ENCODE peak calls at places on chromosome 19, in five cellular contexts. One of them, this sample, is unnamed.

GRCh38 chr19:17075860-17076538 is 422 bp downstream of the MYO9B start:
- DNase-seq in dermis microvascular lymphatic vessel endothelial cell: no peak
- DNase-seq in stimulated activated CD8-positive, alpha-beta memory T cell treated with anti-CD3 and anti-CD28 coated beads, Interleukin-4, amount 100 ng/mL, for 1 hour: peak; percentile 12
- DNase-seq in T-cell: peak; percentile 27
- DNase-seq in D341Med: no peak
- DNase-seq in this sample: no peak

GRCh38 chr19:16462757-16463250 is 9.0 kb downstream of the EPS15L1 start:
- DNase-seq in dermis microvascular lymphatic vessel endothelial cell: no peak
- DNase-seq in stimulated activated CD8-positive, alpha-beta memory T cell treated with anti-CD3 and anti-CD28 coated beads, Interleukin-4, amount 100 ng/mL, for 1 hour: no peak
- DNase-seq in T-cell: no peak
- DNase-seq in D341Med: no peak
- DNase-seq in this sample: no peak

GRCh38 chr19:42244452-42245220 is 2.2 kb upstream of the GSK3A start:
- DNase-seq in dermis microvascular lymphatic vessel endothelial cell: peak; percentile 87
- DNase-seq in stimulated activated CD8-positive, alpha-beta memory T cell treated with anti-CD3 and anti-CD28 coated beads, Interleukin-4, amount 100 ng/mL, for 1 hour: peak; percentile 85
- DNase-seq in T-cell: peak; percentile 92
- DNase-seq in D341Med: peak; percentile 85
- DNase-seq in this sample: peak; percentile 71

GRCh38 chr19:27676334-27676733 is 1536.6 kb downstream of the UQCRFS1 start:
- DNase-seq in dermis microvascular lymphatic vessel endothelial cell: no peak
- DNase-seq in stimulated activated CD8-positive, alpha-beta memory T cell treated with anti-CD3 and anti-CD28 coated beads, Interleukin-4, amount 100 ng/mL, for 1 hour: no peak
- DNase-seq in T-cell: no peak
- DNase-seq in D341Med: no peak
- DNase-seq in this sample: no peak

GRCh38 chr19:46142294-46142693 is 5.7 kb upstream of the IGFL2 start:
- DNase-seq in dermis microvascular lymphatic vessel endothelial cell: no peak
- DNase-seq in stimulated activated CD8-positive, alpha-beta memory T cell treated with anti-CD3 and anti-CD28 coated beads, Interleukin-4, amount 100 ng/mL, for 1 hour: no peak
- DNase-seq in T-cell: no peak
- DNase-seq in D341Med: no peak
- DNase-seq in this sample: no peak

GRCh38 chr19:1254081-1254527 is 5.7 kb downstream of the MIDN start:
- DNase-seq in dermis microvascular lymphatic vessel endothelial cell: no peak
- DNase-seq in stimulated activated CD8-positive, alpha-beta memory T cell treated with anti-CD3 and anti-CD28 coated beads, Interleukin-4, amount 100 ng/mL, for 1 hour: no peak
- DNase-seq in T-cell: no peak
- DNase-seq in D341Med: no peak
- DNase-seq in this sample: no peak

GRCh38 chr19:12090807-12091206 is 26.3 kb downstream of the ZNF844 start:
- DNase-seq in dermis microvascular lymphatic vessel endothelial cell: peak; percentile 14
- DNase-seq in stimulated activated CD8-positive, alpha-beta memory T cell treated with anti-CD3 and anti-CD28 coated beads, Interleukin-4, amount 100 ng/mL, for 1 hour: peak; percentile 28
- DNase-seq in T-cell: peak; percentile 32
- DNase-seq in D341Med: peak; percentile 82
- DNase-seq in this sample: no peak

GRCh38 chr19:6652214-6653094 is 17.5 kb downstream of the TNFSF14 start:
- DNase-seq in dermis microvascular lymphatic vessel endothelial cell: no peak
- DNase-seq in stimulated activated CD8-positive, alpha-beta memory T cell treated with anti-CD3 and anti-CD28 coated beads, Interleukin-4, amount 100 ng/mL, for 1 hour: no peak
- DNase-seq in T-cell: no peak
- DNase-seq in D341Med: no peak
- DNase-seq in this sample: no peak

GRCh38 chr19:54335979-54336892 is 2.7 kb downstream of the LILRA4 start:
- DNase-seq in dermis microvascular lymphatic vessel endothelial cell: no peak
- DNase-seq in stimulated activated CD8-positive, alpha-beta memory T cell treated with anti-CD3 and anti-CD28 coated beads, Interleukin-4, amount 100 ng/mL, for 1 hour: no peak
- DNase-seq in T-cell: no peak
- DNase-seq in D341Med: no peak
- DNase-seq in this sample: no peak

GRCh38 chr19:4097501-4097900 is 26.4 kb downstream of the MAP2K2 start:
- DNase-seq in dermis microvascular lymphatic vessel endothelial cell: no peak
- DNase-seq in stimulated activated CD8-positive, alpha-beta memory T cell treated with anti-CD3 and anti-CD28 coated beads, Interleukin-4, amount 100 ng/mL, for 1 hour: no peak
- DNase-seq in T-cell: no peak
- DNase-seq in D341Med: no peak
- DNase-seq in this sample: no peak

GRCh38 chr19:13850910-13851753 is 25.8 kb upstream of the NANOS3 start:
- DNase-seq in dermis microvascular lymphatic vessel endothelial cell: peak; percentile 75
- DNase-seq in stimulated activated CD8-positive, alpha-beta memory T cell treated with anti-CD3 and anti-CD28 coated beads, Interleukin-4, amount 100 ng/mL, for 1 hour: no peak
- DNase-seq in T-cell: no peak
- DNase-seq in D341Med: no peak
- DNase-seq in this sample: no peak

GRCh38 chr19:1560281-1560882 is 7.7 kb downstream of the MEX3D start:
- DNase-seq in dermis microvascular lymphatic vessel endothelial cell: no peak
- DNase-seq in stimulated activated CD8-positive, alpha-beta memory T cell treated with anti-CD3 and anti-CD28 coated beads, Interleukin-4, amount 100 ng/mL, for 1 hour: no peak
- DNase-seq in T-cell: no peak
- DNase-seq in D341Med: peak; percentile 34
- DNase-seq in this sample: no peak

GRCh38 chr19:53881482-53882390 is at the start of gene PRKCG:
- DNase-seq in dermis microvascular lymphatic vessel endothelial cell: no peak
- DNase-seq in stimulated activated CD8-positive, alpha-beta memory T cell treated with anti-CD3 and anti-CD28 coated beads, Interleukin-4, amount 100 ng/mL, for 1 hour: no peak
- DNase-seq in T-cell: peak; percentile 42
- DNase-seq in D341Med: peak; percentile 82
- DNase-seq in this sample: no peak